ENCODE peak calls at places on chromosomes 16 and 17, in five cellular contexts. R is stimulated activated CD4-positive, alpha-beta T cell treated with anti-CD3 and anti-CD28 coated beads, TNF-alpha, amount 100 ng/mL, for 1 hour; A is activated T-helper 1 cell treated with anti-CD3 and anti-CD28 coated beads, Interleukin-12 subunit alpha, Interleukin-12 subunit beta, Interleukin-2, Interleukin-4 antibody, amounts not matched to agents 30 ng/mL and 10 ng/mL and 1 ng/mL, durations not matched to agents 14 hours and 24 hours and 36 hours; P is NCI-H510A; J is brain pericyte. T is an unnamed sample.

GRCh38 chr17:52170963-52171572 is 12.6 kb upstream of the CA10 start:
- DNase-seq in P (no peak), J (no peak), A (no peak), R (no peak), T (no peak)

GRCh38 chr17:34580685-34581445 is 1.5 kb downstream of the TMEM132E start:
- DNase-seq in P (no peak), J (no peak), A (no peak), R (no peak), T (no peak)

GRCh38 chr17:33200587-33200986 is 92.5 kb downstream of the ASIC2 start:
- DNase-seq in R (no peak), A (no peak), J (no peak), P (no peak), T (no peak)

GRCh38 chr16:13335894-13336293 is 434.5 kb downstream of the SHISA9 start:
- DNase-seq in A (no peak), R (no peak), P (no peak), J (no peak), T (no peak)

GRCh38 chr16:24035127-24035842 is 199.5 kb downstream of the PRKCB start:
- DNase-seq in J (no peak), R (no peak), P (no peak), A (peak), T (no peak)

GRCh38 chr16:81443688-81444447 is 740 bp upstream of the CMIP start:
- DNase-seq in A (no peak), J (no peak), P (no peak), R (no peak), T (no peak)

GRCh38 chr16:87227651-87228015 is 89.6 kb downstream of the C16orf95 start:
- DNase-seq in A (no peak), P (no peak), J (no peak), R (no peak), T (no peak)

GRCh38 chr16:26644912-26645543 is 421.7 kb upstream of the C16orf82 start:
- DNase-seq in R (no peak), J (no peak), A (peak), P (no peak), T (no peak)

GRCh38 chr17:37673386-37673785 is 30.1 kb upstream of the DDX52 start:
- DNase-seq in A (no peak), J (no peak), P (no peak), R (no peak), T (no peak)

GRCh38 chr17:56478836-56479447 is 114.6 kb upstream of the NOG start:
- DNase-seq in J (no peak), A (no peak), P (no peak), R (no peak), T (peak)

GRCh38 chr17:50129946-50130777 is at the start of gene SAMD14:
- DNase-seq in J (no peak), A (peak), P (no peak), R (no peak), T (peak)

GRCh38 chr17:47231866-47232265 is 21.8 kb upstream of the ITGB3 start:
- DNase-seq in A (no peak), R (no peak), P (no peak), J (no peak), T (no peak)

GRCh38 chr16:9755076-9755475 is 427.2 kb downstream of the GRIN2A start:
- DNase-seq in A (no peak), R (no peak), J (no peak), P (no peak), T (no peak)

GRCh38 chr17:40024901-40025300 is 9.7 kb downstream of the CSF3 start:
- DNase-seq in P (no peak), A (no peak), R (no peak), J (no peak), T (no peak)

GRCh38 chr16:88560722-88561484 is 9.3 kb upstream of the ZC3H18 start:
- DNase-seq in P (no peak), R (no peak), J (no peak), A (no peak), T (no peak)

GRCh38 chr16:84069540-84069939 is 26.9 kb upstream of the SLC38A8 start:
- DNase-seq in J (no peak), A (no peak), P (no peak), R (no peak), T (no peak)